ENCODE peak calls at places on chromosomes 16 and 17, in six cellular contexts. One of them, this sample, is unnamed.

GRCh38 chr17:45722161-45722560 is 62.0 kb upstream of the CRHR1 start:
- DNase-seq in tibial nerve: no peak
- DNase-seq in cardiac muscle cell: peak; percentile 50
- DNase-seq in stomach: no peak
- DNase-seq in lung: no peak
- DNase-seq in SK-N-SH: peak; percentile 76
- DNase-seq in this sample: no peak

GRCh38 chr17:52938623-52939230 is 780.2 kb upstream of the CA10 start:
- DNase-seq in stomach: no peak
- DNase-seq in tibial nerve: no peak
- DNase-seq in lung: no peak
- DNase-seq in SK-N-SH: no peak
- DNase-seq in cardiac muscle cell: no peak
- DNase-seq in this sample: no peak

GRCh38 chr17:28379814-28380571 is 8.5 kb downstream of the SARM1 start:
- DNase-seq in tibial nerve: no peak
- DNase-seq in stomach: no peak
- DNase-seq in cardiac muscle cell: no peak
- DNase-seq in lung: no peak
- DNase-seq in SK-N-SH: peak; percentile 76
- DNase-seq in this sample: no peak

GRCh38 chr16:23801387-23801786 is 34.4 kb upstream of the PRKCB start:
- DNase-seq in stomach: peak; percentile 85
- DNase-seq in cardiac muscle cell: peak; percentile 78
- DNase-seq in SK-N-SH: peak; percentile 63
- DNase-seq in tibial nerve: peak; percentile 60
- DNase-seq in lung: peak; percentile 75
- DNase-seq in this sample: peak; percentile 80

GRCh38 chr17:45384047-45384799 is 48.4 kb downstream of the ARHGAP27 start:
- DNase-seq in SK-N-SH: no peak
- DNase-seq in tibial nerve: no peak
- DNase-seq in stomach: no peak
- DNase-seq in lung: no peak
- DNase-seq in cardiac muscle cell: no peak
- DNase-seq in this sample: no peak

GRCh38 chr17:73196500-73196899 is 3.6 kb downstream of the COG1 start:
- DNase-seq in lung: no peak
- DNase-seq in cardiac muscle cell: peak; percentile 57
- DNase-seq in SK-N-SH: no peak
- DNase-seq in stomach: peak; percentile 62
- DNase-seq in tibial nerve: no peak
- DNase-seq in this sample: peak; percentile 65

GRCh38 chr16:87207509-87207908 is 109.7 kb downstream of the C16orf95 start:
- DNase-seq in SK-N-SH: no peak
- DNase-seq in lung: no peak
- DNase-seq in stomach: no peak
- DNase-seq in cardiac muscle cell: no peak
- DNase-seq in tibial nerve: peak; percentile 44
- DNase-seq in this sample: no peak

GRCh38 chr17:11300738-11301137 is 59.7 kb downstream of the SHISA6 start:
- DNase-seq in stomach: no peak
- DNase-seq in SK-N-SH: no peak
- DNase-seq in cardiac muscle cell: no peak
- DNase-seq in tibial nerve: no peak
- DNase-seq in lung: no peak
- DNase-seq in this sample: no peak

GRCh38 chr17:8904686-8905085 is 37.2 kb upstream of the PIK3R6 start:
- DNase-seq in stomach: no peak
- DNase-seq in cardiac muscle cell: no peak
- DNase-seq in tibial nerve: no peak
- DNase-seq in lung: no peak
- DNase-seq in SK-N-SH: no peak
- DNase-seq in this sample: no peak

GRCh38 chr16:67025151-67025550 is 3.8 kb upstream of the CBFB start:
- DNase-seq in SK-N-SH: no peak
- DNase-seq in tibial nerve: no peak
- DNase-seq in stomach: no peak
- DNase-seq in cardiac muscle cell: no peak
- DNase-seq in lung: no peak
- DNase-seq in this sample: no peak

GRCh38 chr16:8674413-8675022 is at the start of gene ABAT:
- DNase-seq in cardiac muscle cell: peak; percentile 93
- DNase-seq in stomach: peak; percentile 93
- DNase-seq in SK-N-SH: peak; percentile 98
- DNase-seq in lung: peak; percentile 90
- DNase-seq in tibial nerve: peak; percentile 83
- DNase-seq in this sample: peak; percentile 96

GRCh38 chr16:17515421-17516210 is 44.9 kb upstream of the XYLT1 start:
- DNase-seq in cardiac muscle cell: no peak
- DNase-seq in lung: no peak
- DNase-seq in tibial nerve: no peak
- DNase-seq in SK-N-SH: no peak
- DNase-seq in stomach: no peak
- DNase-seq in this sample: no peak

GRCh38 chr17:63631626-63632025 is 9.4 kb downstream of the MAP3K3 start:
- DNase-seq in lung: no peak
- DNase-seq in cardiac muscle cell: no peak
- DNase-seq in stomach: no peak
- DNase-seq in tibial nerve: no peak
- DNase-seq in SK-N-SH: no peak
- DNase-seq in this sample: no peak
- H3K9me3 ChIP-seq in lung: no peaks in the 10 kb centered on the region
- H3K9me3 ChIP-seq in cardiac muscle cell: no peaks in the 10 kb centered on the region
- H3K9me3 ChIP-seq in stomach: no peaks in the 10 kb centered on the region
- H3K9me3 ChIP-seq in tibial nerve: no peaks in the 10 kb centered on the region
- H3K9me3 ChIP-seq in SK-N-SH: no peaks in the 10 kb centered on the region
- H3K9me3 ChIP-seq in this sample: no peaks in the 10 kb centered on the region

DNA sequence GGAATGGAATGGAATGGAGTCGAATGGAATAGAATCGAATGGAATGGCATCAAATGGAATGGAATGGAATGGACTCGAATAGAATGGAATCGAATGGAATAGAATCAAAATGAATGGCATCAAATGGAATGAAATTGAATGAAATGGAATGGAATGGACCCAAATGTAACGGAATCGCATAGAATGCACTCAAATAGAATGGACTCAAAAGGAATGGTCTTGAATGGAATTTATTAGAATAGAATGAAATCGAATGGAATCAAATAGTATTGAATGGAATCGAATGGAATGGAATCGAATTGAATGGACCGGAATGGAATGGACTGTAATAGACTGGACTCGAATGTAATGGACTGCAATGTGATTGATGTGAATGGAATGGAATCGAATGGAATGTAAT is 501.4 kb upstream of the WSB1 start:
- DNase-seq in stomach: no peak
- DNase-seq in lung: no peak
- DNase-seq in SK-N-SH: no peak
- DNase-seq in cardiac muscle cell: no peak
- DNase-seq in tibial nerve: no peak
- DNase-seq in this sample: no peak
- H3K9me3 ChIP-seq in stomach: peaks cover 69% of the 10 kb centered on the region
- H3K9me3 ChIP-seq in lung: peaks cover 6% of the 10 kb centered on the region
- H3K9me3 ChIP-seq in SK-N-SH: peaks cover 14% of the 10 kb centered on the region
- H3K9me3 ChIP-seq in cardiac muscle cell: peaks cover 8% of the 10 kb centered on the region
- H3K9me3 ChIP-seq in tibial nerve: no peaks in the 10 kb centered on the region
- H3K9me3 ChIP-seq in this sample: peaks cover 29% of the 10 kb centered on the region

GRCh38 chr16:78930561-78930960 is 670.0 kb downstream of the MAF start:
- DNase-seq in tibial nerve: no peak
- DNase-seq in cardiac muscle cell: no peak
- DNase-seq in lung: no peak
- DNase-seq in SK-N-SH: no peak
- DNase-seq in stomach: no peak
- DNase-seq in this sample: no peak
- H3K9me3 ChIP-seq in tibial nerve: no peaks in the 10 kb centered on the region
- H3K9me3 ChIP-seq in cardiac muscle cell: no peaks in the 10 kb centered on the region
- H3K9me3 ChIP-seq in lung: no peaks in the 10 kb centered on the region
- H3K9me3 ChIP-seq in SK-N-SH: no peaks in the 10 kb centered on the region
- H3K9me3 ChIP-seq in stomach: no peaks in the 10 kb centered on the region
- H3K9me3 ChIP-seq in this sample: no peaks in the 10 kb centered on the region

GRCh38 chr16:61105544-61105943 is 930.7 kb downstream of the CDH8 start:
- DNase-seq in cardiac muscle cell: no peak
- DNase-seq in SK-N-SH: no peak
- DNase-seq in lung: no peak
- DNase-seq in stomach: no peak
- DNase-seq in tibial nerve: no peak
- DNase-seq in this sample: no peak
- H3K9me3 ChIP-seq in cardiac muscle cell: no peaks in the 10 kb centered on the region
- H3K9me3 ChIP-seq in SK-N-SH: no peaks in the 10 kb centered on the region
- H3K9me3 ChIP-seq in lung: no peaks in the 10 kb centered on the region
- H3K9me3 ChIP-seq in stomach: no peaks in the 10 kb centered on the region
- H3K9me3 ChIP-seq in tibial nerve: no peaks in the 10 kb centered on the region
- H3K9me3 ChIP-seq in this sample: no peaks in the 10 kb centered on the region

This sample was measured in right lobe of liver.